ENCODE peak calls at places on chromosomes 13 and 19, in four cellular contexts. C, S, U and L are unnamed samples.

GRCh38 chr13:75364131-75364713 is 117.7 kb downstream of the TBC1D4 start:
- DNase-seq in S (no peak), U (no peak), C (no peak), L (no peak)

GRCh38 chr19:28404462-28404861 is 808.5 kb downstream of the UQCRFS1 start:
- DNase-seq in C (no peak), S (no peak), U (no peak), L (no peak)

GRCh38 chr13:50168803-50169202 is 153.6 kb downstream of the KCNRG start:
- DNase-seq in S (no peak), U (no peak), C (no peak), L (no peak)

GRCh38 chr19:29596885-29597525 is 9.1 kb upstream of the POP4 start:
- DNase-seq in S (peak), C (no peak), U (peak), L (no peak)

GRCh38 chr19:31664096-31664495 is 314.9 kb upstream of the TSHZ3 start:
- DNase-seq in U (no peak), S (no peak), C (no peak), L (no peak)

GRCh38 chr19:49807174-49807830 is 5.8 kb downstream of the FUZ start:
- DNase-seq in U (no peak), S (no peak), C (no peak), L (no peak)

GRCh38 chr19:8461891-8462290 is 17.1 kb downstream of the HNRNPM start:
- DNase-seq in U (no peak), S (no peak), C (no peak), L (no peak)

GRCh38 chr13:36998624-36999041 is 507 bp downstream of the ALG5 start:
- DNase-seq in C (no peak), U (no peak), S (peak), L (no peak)

GRCh38 chr13:113851826-113852535 is 11.9 kb downstream of the GAS6 start:
- DNase-seq in S (no peak), C (no peak), U (no peak), L (no peak)

GRCh38 chr13:29583073-29583785 is 12.3 kb downstream of the SLC7A1 start:
- DNase-seq in C (no peak), U (no peak), S (peak), L (no peak)

GRCh38 chr13:29501674-29502073 is 93.8 kb downstream of the SLC7A1 start:
- DNase-seq in U (no peak), S (no peak), C (no peak), L (no peak)

GRCh38 chr19:19207637-19208582 is 3.8 kb upstream of the NCAN start:
- DNase-seq in S (no peak), C (no peak), U (no peak), L (no peak)

GRCh38 chr13:29484236-29484635 is 111.3 kb downstream of the SLC7A1 start:
- DNase-seq in U (no peak), C (no peak), S (no peak), L (no peak)

GRCh38 chr13:73939603-73940002 is 194.6 kb downstream of the KLF12 start:
- DNase-seq in S (no peak), C (no peak), U (no peak), L (no peak)

GRCh38 chr19:18473003-18473705 is 35.2 kb upstream of the ISYNA1 start:
- DNase-seq in S (no peak), C (no peak), U (no peak), L (no peak)

GRCh38 chr19:18274303-18274775 is at the start of gene IQCN:
- DNase-seq in C (no peak), S (no peak), U (peak), L (no peak)

GRCh38 chr19:8071912-8072311 is 19.4 kb downstream of the CCL25 start:
- DNase-seq in C (no peak), U (no peak), S (no peak), L (no peak)

GRCh38 chr13:76887070-76887563 is 912 bp upstream of the KCTD12 start:
- DNase-seq in C (no peak), U (no peak), S (no peak), L (no peak)

GRCh38 chr19:19595171-19595701 is 23.3 kb downstream of the PBX4 start:
- DNase-seq in C (no peak), S (no peak), U (no peak), L (no peak)

GRCh38 chr19:49896863-49897621 is at the start of gene IL4I1:
- DNase-seq in U (no peak), S (no peak), C (peak), L (no peak)

GRCh38 chr19:16462757-16463250 is 9.0 kb downstream of the EPS15L1 start:
- DNase-seq in S (no peak), U (no peak), C (no peak), L (no peak)

GRCh38 chr19:3154957-3155736 is 19.3 kb downstream of the GNA15 start:
- DNase-seq in C (peak), U (peak), S (peak), L (peak)

GRCh38 chr19:30318261-30318660 is 53.9 kb upstream of the ZNF536 start:
- DNase-seq in C (no peak), S (no peak), U (no peak), L (no peak)

GRCh38 chr13:109737606-109738005 is 48.8 kb downstream of the IRS2 start:
- DNase-seq in C (no peak), U (no peak), S (no peak), L (no peak)

GRCh38 chr19:17522988-17523872 is 11.8 kb downstream of the PGLS start:
- DNase-seq in C (peak), U (no peak), S (no peak), L (no peak)

GRCh38 chr19:55387736-55388497 is 2.2 kb downstream of the RPL28 start:
- DNase-seq in S (no peak), C (no peak), U (no peak), L (no peak)
- H3K4me3 ChIP-seq in S (peak), C (peak), U (peak), L (peak)

DNA sequence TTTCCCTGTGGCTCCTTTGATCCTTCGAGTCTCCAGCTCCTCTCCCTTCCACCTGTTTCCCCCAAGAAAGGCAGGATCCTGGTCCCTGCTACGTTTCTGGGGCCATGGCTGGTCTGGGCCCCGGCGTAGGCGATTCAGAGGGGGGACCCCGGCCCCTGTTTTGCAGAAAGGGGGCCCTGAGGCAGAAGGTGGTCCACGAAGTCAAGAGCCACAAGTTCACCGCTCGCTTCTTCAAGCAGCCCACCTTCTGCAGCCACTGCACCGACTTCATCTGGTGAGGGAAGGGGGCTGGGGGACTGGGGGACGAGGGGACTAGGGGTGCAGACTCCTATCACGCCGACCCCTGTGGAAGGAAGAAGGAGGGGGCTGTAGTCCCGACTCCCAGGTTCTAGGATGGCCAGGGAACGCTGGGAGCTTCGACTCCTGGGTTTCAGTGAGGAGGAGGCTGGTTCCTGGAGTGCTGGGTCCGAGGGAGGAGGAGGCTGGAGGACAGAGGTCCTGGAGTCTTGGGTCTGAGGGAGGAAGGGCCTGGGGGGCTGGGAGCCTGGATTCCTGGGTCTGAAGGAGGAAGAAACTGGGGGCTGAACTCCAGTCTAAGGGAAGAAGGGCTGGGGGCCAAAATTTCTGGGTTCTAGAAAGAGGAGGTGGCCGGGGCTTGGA is 524 bp downstream of the PRKCG start:
- DNase-seq in C (no peak), U (no peak), S (no peak), L (no peak)
- TF ChIP-seq ZNF274 in C (no peak), U (no peak), S (no peak), L (no peak)

DNA sequence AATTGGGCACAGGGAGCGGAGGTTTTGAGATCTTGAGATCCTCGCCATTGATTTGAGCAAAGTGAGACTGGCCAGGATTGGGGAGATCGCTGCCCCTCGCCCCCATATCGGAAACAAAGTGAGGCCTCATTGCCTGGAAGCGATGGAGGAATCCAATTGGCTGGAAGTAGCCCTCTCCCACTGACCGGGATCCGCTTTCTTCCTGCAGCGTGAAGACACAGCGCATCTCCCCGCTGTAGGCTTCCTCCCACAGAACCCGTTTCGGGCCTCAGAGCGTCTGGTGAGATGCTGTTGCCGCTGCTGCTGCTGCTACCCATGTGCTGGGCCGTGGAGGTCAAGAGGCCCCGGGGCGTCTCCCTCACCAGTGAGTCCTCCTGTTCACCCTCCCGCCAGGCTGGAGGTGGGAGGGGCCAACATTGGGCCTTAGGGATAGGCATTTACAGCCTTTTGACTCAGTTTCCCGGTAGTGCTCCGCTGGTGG is 438 bp downstream of the PRKCSH start:
- DNase-seq in U (no peak), S (peak), C (no peak), L (no peak)
- TF ChIP-seq ZBTB33 in U (no peak), S (no peak), C (no peak), L (no peak)

GRCh38 chr13:111114362-111115050 is 604 bp upstream of the ARHGEF7 start:
- DNase-seq in C (no peak), S (no peak), U (no peak), L (no peak)
- H3K4me3 ChIP-seq in C (peak), S (peak), U (peak), L (no peak)

DNA sequence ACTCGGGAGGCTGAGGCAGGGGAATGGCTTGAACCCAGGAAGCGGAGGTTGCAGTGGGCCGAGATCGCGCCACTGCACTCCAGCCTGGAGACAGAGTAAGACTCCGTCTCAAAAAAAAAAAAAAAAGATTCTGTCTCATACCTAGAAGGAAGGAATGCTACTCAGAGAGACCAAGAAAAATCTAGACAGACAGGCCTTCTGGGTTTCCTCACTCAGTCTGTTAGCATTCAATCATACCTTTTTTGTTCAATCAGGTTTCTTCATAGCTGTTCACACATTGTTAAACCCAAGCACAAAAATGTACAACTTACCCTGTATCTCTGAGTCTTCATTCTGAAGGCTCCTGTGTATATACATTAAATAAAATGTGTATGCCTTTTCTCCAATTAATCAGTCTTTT is 40.5 kb downstream of the ZNF823 start:
- DNase-seq in U (no peak), C (no peak), S (no peak), L (no peak)
- TF ChIP-seq ZNF274 in U (no peak), C (no peak), S (no peak), L (no peak)